ENCODE peak calls at places on chromosomes 1 and 21, in six cellular contexts. A, Z, W, N, L and S are unnamed samples. For H3K4me1 and H3K27me3, the result is how much of the 10 kb centered on the place peaks cover.

GRCh38 chr1:40534589-40534988 is 3.2 kb downstream of the ZNF684 start:
- DNase-seq in A (no peak), Z (no peak), W (no peak), N (no peak), L (no peak), S (no peak)

GRCh38 chr1:202274611-202275010 is 67.1 kb downstream of the UBE2T start:
- DNase-seq in A (peak), Z (peak), W (no peak), N (no peak), L (no peak), S (peak)

GRCh38 chr1:175839678-175840669 is 96.6 kb upstream of the TNR start:
- DNase-seq in A (no peak), Z (no peak), W (no peak), N (no peak), L (no peak), S (no peak)

GRCh38 chr1:224098007-224098406 is 15.9 kb upstream of the FBXO28 start:
- DNase-seq in A (no peak), Z (no peak), W (no peak), N (no peak), L (no peak), S (no peak)

GRCh38 chr21:27532081-27532480 is 565.2 kb upstream of the ADAMTS5 start:
- DNase-seq in A (peak), Z (peak), W (no peak), N (no peak), L (no peak), S (no peak)

GRCh38 chr1:234845097-234845660 is 235.2 kb upstream of the IRF2BP2 start:
- DNase-seq in A (no peak), Z (no peak), W (no peak), N (no peak), L (no peak), S (peak)

GRCh38 chr1:193412748-193413147 is 226.3 kb upstream of the B3GALT2 start:
- DNase-seq in A (no peak), Z (no peak), W (no peak), N (no peak), L (no peak), S (no peak)

GRCh38 chr1:245332085-245332484 is 177.3 kb downstream of the KIF26B start:
- DNase-seq in A (no peak), Z (no peak), W (no peak), N (no peak), L (no peak), S (no peak)

GRCh38 chr1:214455971-214456867 is 95.2 kb downstream of the PTPN14 start:
- DNase-seq in A (peak), Z (no peak), W (no peak), N (no peak), L (no peak), S (no peak)

GRCh38 chr1:181416268-181416855 is 67.0 kb upstream of the CACNA1E start:
- DNase-seq in A (no peak), Z (no peak), W (no peak), N (no peak), L (no peak), S (no peak)

GRCh38 chr1:36239941-36240637 is 15.8 kb downstream of the THRAP3 start:
- DNase-seq in A (no peak), Z (peak), W (no peak), N (peak), L (no peak), S (no peak)

GRCh38 chr1:92442351-92442750 is 44.4 kb downstream of the GFI1 start:
- DNase-seq in A (no peak), Z (no peak), W (no peak), N (no peak), L (no peak), S (no peak)

GRCh38 chr1:110130989-110131388 is 18.7 kb downstream of the UBL4B start:
- DNase-seq in A (no peak), Z (no peak), W (no peak), N (no peak), L (no peak), S (no peak)

GRCh38 chr1:17596651-17597509 is 57.4 kb downstream of the ARHGEF10L start:
- DNase-seq in A (no peak), Z (no peak), W (no peak), N (peak), L (no peak), S (no peak)

GRCh38 chr1:159177273-159177907 is 6.0 kb downstream of the CADM3 start:
- DNase-seq in A (peak), Z (peak), W (peak), N (peak), L (no peak), S (no peak)

GRCh38 chr1:234755449-234755863 is 145.5 kb upstream of the IRF2BP2 start:
- DNase-seq in A (peak), Z (peak), W (peak), N (no peak), L (no peak), S (no peak)

GRCh38 chr1:76951185-76951584 is 83.9 kb downstream of the ST6GALNAC5 start:
- DNase-seq in A (peak), Z (no peak), W (no peak), N (no peak), L (no peak), S (no peak)

GRCh38 chr1:205504311-205505075 is at the start of gene CDK18:
- DNase-seq in A (no peak), Z (no peak), W (peak), N (peak), L (no peak), S (no peak)

GRCh38 chr1:88662723-88663122 is 21.4 kb upstream of the PKN2 start:
- DNase-seq in A (no peak), Z (no peak), W (no peak), N (no peak), L (no peak), S (no peak)

GRCh38 chr1:85465099-85465790 is at the start of gene DDAH1:
- DNase-seq in A (peak), Z (peak), W (no peak), N (peak), L (no peak), S (no peak)

GRCh38 chr1:33326690-33327300 is 5.9 kb upstream of the A3GALT2 start:
- DNase-seq in A (no peak), Z (no peak), W (no peak), N (no peak), L (no peak), S (no peak)

GRCh38 chr1:101653482-101653946 is 343.2 kb downstream of the OLFM3 start:
- DNase-seq in A (peak), Z (peak), W (no peak), N (peak), L (no peak), S (no peak)

GRCh38 chr1:110457206-110457605 is 6.3 kb downstream of the PROK1 start:
- DNase-seq in A (no peak), Z (no peak), W (no peak), N (no peak), L (no peak), S (no peak)

GRCh38 chr1:48611841-48612240 is 139.8 kb upstream of the SPATA6 start:
- DNase-seq in A (no peak), Z (no peak), W (no peak), N (no peak), L (no peak), S (no peak)

GRCh38 chr1:208231929-208232360 is 12.2 kb downstream of the PLXNA2 start:
- DNase-seq in A (peak), Z (peak), W (no peak), N (no peak), L (no peak), S (no peak)

GRCh38 chr1:84853743-84854721 is 39.0 kb downstream of the LPAR3 start:
- DNase-seq in A (peak), Z (peak), W (no peak), N (no peak), L (no peak), S (peak)

GRCh38 chr21:44975720-44976555 is 36.1 kb downstream of the SLX9 start:
- DNase-seq in A (no peak), Z (no peak), W (no peak), N (no peak), L (no peak), S (no peak)

GRCh38 chr1:208127791-208128408 is 116.3 kb downstream of the PLXNA2 start:
- DNase-seq in A (no peak), Z (no peak), W (no peak), N (no peak), L (no peak), S (no peak)

GRCh38 chr1:8343044-8343443 is 25.1 kb downstream of the SLC45A1 start:
- DNase-seq in A (no peak), Z (no peak), W (no peak), N (no peak), L (no peak), S (no peak)
- H3K4me3 ChIP-seq in A (no peak), Z (no peak), W (peak), N (no peak), L (no peak), S (no peak)

GRCh38 chr1:87335175-87335992 is 6.7 kb downstream of the LMO4 start:
- DNase-seq in A (peak), Z (peak), W (no peak), N (peak), L (peak), S (peak)

GRCh38 chr1:87333692-87334347 is 5.1 kb downstream of the LMO4 start:
- DNase-seq in A (peak), Z (peak), W (no peak), N (no peak), L (no peak), S (no peak)

GRCh38 chr1:87331319-87332269 is 2.9 kb downstream of the LMO4 start:
- DNase-seq in A (peak), Z (peak), W (peak), N (peak), L (no peak), S (peak)

GRCh38 chr1:87336623-87337067 is 8.0 kb downstream of the LMO4 start:
- DNase-seq in A (peak), Z (no peak), W (no peak), N (no peak), L (no peak), S (no peak)

GRCh38 chr1:87334351-87335174 is 5.9 kb downstream of the LMO4 start:
- DNase-seq in A (peak), Z (peak), W (no peak), N (peak), L (no peak), S (no peak)
- H3K4me1 ChIP-seq in A (half or more), Z (under half), W (under half), N (half or more), L (under half), S (under half)

GRCh38 chr1:37764888-37765441 is at the start of gene EPHA10:
- DNase-seq in A (no peak), Z (no peak), W (no peak), N (no peak), L (no peak), S (no peak)
- H3K27me3 ChIP-seq in A (under half), Z (under half), W (half or more), N (half or more), L (under half), S (under half)

GRCh38 chr1:19325368-19325957 is 13.3 kb downstream of the SLC66A1 start:
- DNase-seq in A (no peak), Z (no peak), W (no peak), N (no peak), L (no peak), S (no peak)
- H3K4me3 ChIP-seq in A (no peak), Z (no peak), W (no peak), N (no peak), L (no peak), S (no peak)

DNA sequence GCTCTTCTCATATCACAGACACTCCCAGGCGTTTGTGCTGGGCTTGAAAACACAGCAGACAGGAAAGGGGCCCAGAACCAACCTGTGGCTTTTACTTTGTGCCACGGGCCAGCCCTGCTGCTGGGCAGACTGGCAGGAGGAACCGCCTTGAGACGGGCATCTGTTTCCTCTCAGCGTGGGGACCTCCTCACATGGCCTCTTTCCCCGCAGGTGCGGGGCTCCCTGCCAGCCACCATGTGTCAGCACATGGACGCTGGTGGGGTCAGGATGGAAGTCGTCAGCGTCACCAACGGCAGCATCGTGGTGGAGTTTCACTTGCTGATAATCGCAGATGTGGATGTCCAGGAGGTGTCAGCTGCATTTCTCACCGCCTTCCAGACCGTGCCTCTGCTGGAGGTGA is 47.8 kb downstream of the UMODL1 start:
- DNase-seq in A (peak), Z (peak), W (no peak), N (no peak), L (no peak), S (no peak)
- H3K4me1 ChIP-seq in A (under half), Z (under half), W (under half), N (under half), L (under half), S (under half)

DNA sequence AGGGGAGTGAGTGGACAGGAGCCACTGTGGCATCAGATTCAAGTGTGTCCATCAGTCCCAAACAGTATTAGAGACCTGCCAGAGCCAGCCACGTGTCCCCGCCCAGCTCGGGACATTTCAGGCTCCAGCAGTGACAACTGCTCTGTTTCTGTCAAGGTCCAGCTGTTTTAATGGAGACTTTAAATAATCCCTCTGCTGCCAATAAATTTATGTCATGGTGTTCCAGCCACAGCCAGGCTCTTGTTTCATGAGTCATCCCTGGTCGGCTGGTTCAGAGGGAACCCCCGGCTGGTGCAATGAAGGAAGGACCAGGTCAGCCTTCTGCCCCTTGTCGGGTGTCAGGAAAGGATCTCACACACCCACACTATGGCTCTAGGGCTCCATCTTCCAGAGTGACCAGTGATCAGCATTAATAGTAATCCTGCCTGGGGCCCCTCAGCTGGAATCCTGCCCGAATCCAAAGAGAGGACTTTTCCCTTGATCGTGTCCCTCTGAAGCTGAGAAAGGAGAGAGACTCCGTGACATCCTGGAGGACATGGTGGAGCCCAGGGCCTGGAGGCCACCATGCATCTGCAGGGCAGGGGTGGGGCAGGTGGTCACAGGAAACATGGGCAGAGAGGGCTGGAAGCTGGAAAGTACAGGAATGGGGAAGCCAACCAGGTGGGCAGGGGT is 197.3 kb downstream of the MATN1 start:
- DNase-seq in A (peak), Z (peak), W (no peak), N (peak), L (no peak), S (no peak)
- H3K27me3 ChIP-seq in A (under half), Z (under half), W (under half), N (under half), L (under half), S (under half)

GRCh38 chr1:220706480-220706879 is 16.3 kb downstream of the C1orf115 start:
- DNase-seq in A (no peak), Z (no peak), W (no peak), N (no peak), L (no peak), S (no peak)

GRCh38 chr1:220701974-220702373 is 11.8 kb downstream of the C1orf115 start:
- DNase-seq in A (no peak), Z (no peak), W (no peak), N (no peak), L (no peak), S (no peak)

GRCh38 chr1:220705782-220706181 is 15.6 kb downstream of the C1orf115 start:
- DNase-seq in A (no peak), Z (no peak), W (no peak), N (no peak), L (no peak), S (no peak)

GRCh38 chr1:220700591-220701179 is 10.5 kb downstream of the C1orf115 start:
- DNase-seq in A (no peak), Z (no peak), W (no peak), N (no peak), L (no peak), S (no peak)

DNA sequence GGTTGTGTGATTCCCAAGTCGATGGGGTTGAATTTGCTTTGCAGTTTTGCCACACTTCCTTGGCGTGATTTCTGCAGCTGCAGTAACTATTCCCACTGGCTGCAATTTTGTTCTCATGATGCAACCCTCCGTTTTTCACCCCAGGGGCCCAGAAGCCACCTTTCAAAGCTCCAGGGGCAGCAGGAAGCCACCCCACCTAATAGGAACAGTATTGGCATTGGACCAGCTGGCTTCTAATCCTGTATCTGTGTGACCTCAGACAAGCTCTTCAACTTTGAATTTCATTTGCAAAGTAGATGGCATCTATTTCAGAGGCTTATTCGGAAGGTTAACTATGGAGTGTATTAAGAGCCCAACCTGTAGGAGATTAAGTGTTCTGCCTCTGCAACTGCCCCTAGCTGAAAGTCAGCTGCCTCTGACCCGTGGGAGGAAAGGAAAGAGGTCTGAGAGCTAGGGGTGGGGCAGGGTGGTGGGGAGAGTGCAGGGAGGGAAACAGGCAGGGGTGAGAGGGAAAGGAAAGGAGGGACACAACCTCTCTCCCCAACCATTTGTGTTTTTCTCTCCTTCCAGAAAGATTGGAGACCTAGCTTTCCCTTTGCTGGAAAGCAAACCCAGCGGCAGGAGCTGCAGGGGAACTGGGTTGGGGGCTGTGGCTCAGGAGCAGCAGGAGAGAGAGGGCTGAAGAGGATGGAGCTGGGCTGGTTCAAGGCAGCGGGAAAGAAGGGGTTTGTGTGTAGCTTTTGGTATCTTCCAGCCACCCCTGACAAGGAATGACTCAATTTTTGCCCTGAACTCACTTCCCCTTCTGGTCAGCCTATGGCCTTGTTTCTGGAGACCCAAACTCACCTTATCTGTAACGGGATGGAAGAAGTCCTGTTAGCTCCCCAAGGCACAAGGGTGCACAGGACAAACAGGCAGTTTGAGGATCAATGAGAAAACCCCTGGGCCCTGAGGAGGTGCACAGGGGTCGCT is 12.9 kb downstream of the C1orf115 start:
- DNase-seq in A (no peak), Z (no peak), W (no peak), N (no peak), L (no peak), S (no peak)
- H3K4me3 ChIP-seq in A (no peak), Z (no peak), W (no peak), N (no peak), L (no peak), S (no peak)